ENCODE peak calls at places on chromosomes 1 and 21, in nine cellular contexts. W, B, R, V, O, E, M, I and Z are unnamed samples. For H3K4me1 and H3K27me3, the result is how much of the 10 kb centered on the place peaks cover.

GRCh38 chr21:27532081-27532480 is 565.2 kb upstream of the ADAMTS5 start:
- DNase-seq in W (peak), R (no peak), M (no peak), V (no peak), E (no peak), O (no peak), I (peak), B (no peak), Z (no peak)

GRCh38 chr1:200918006-200918405 is 23.3 kb downstream of the INAVA start:
- DNase-seq in V (no peak), R (no peak), E (no peak), B (no peak), I (no peak), W (no peak), M (no peak), O (no peak), Z (no peak)

GRCh38 chr1:52056110-52056936 is at the start of gene BTF3L4:
- DNase-seq in E (peak), V (peak), O (peak), I (peak), M (peak), W (peak), R (peak), B (peak), Z (peak)

GRCh38 chr21:26443291-26443690 is 129.8 kb downstream of the CYYR1 start:
- DNase-seq in B (no peak), E (no peak), O (no peak), I (no peak), M (no peak), W (no peak), R (no peak), V (no peak), Z (no peak)

GRCh38 chr1:18643154-18644012 is 12.7 kb downstream of the PAX7 start:
- DNase-seq in I (no peak), O (no peak), R (peak), W (no peak), M (no peak), B (no peak), V (peak), E (no peak), Z (no peak)

GRCh38 chr21:34883501-34884271 is 165.4 kb downstream of the RUNX1 start:
- DNase-seq in W (peak), O (no peak), M (no peak), B (no peak), R (no peak), E (no peak), V (no peak), I (no peak), Z (peak)

GRCh38 chr1:232585486-232585885 is 44.4 kb downstream of the SIPA1L2 start:
- DNase-seq in O (no peak), E (no peak), B (no peak), W (no peak), R (no peak), M (no peak), I (no peak), V (no peak), Z (no peak)

GRCh38 chr1:208054885-208055507 is 144.1 kb upstream of the CD34 start:
- DNase-seq in R (peak), W (no peak), O (no peak), B (no peak), M (no peak), I (no peak), V (no peak), E (no peak), Z (no peak)

GRCh38 chr1:38787041-38787440 is 72.5 kb downstream of the RRAGC start:
- DNase-seq in V (no peak), B (no peak), O (no peak), W (no peak), M (no peak), E (no peak), R (no peak), I (no peak), Z (no peak)

GRCh38 chr1:59062743-59063142 is 234.2 kb upstream of the FGGY start:
- DNase-seq in W (peak), R (peak), B (no peak), M (no peak), I (peak), V (no peak), E (no peak), O (peak), Z (no peak)

GRCh38 chr1:41861509-41862410 is 57.0 kb downstream of the HIVEP3 start:
- DNase-seq in W (no peak), O (no peak), V (no peak), M (no peak), E (no peak), B (no peak), I (no peak), R (no peak), Z (no peak)

GRCh38 chr1:220990417-220991337 is 111.4 kb downstream of the HLX start:
- DNase-seq in V (no peak), B (no peak), E (no peak), W (peak), I (no peak), R (peak), O (no peak), M (no peak), Z (no peak)

GRCh38 chr1:172378109-172378755 is 42.3 kb upstream of the C1orf105 start:
- DNase-seq in R (no peak), V (no peak), W (peak), O (no peak), B (no peak), M (no peak), E (no peak), I (no peak), Z (no peak)

GRCh38 chr1:231497629-231498152 is 30.8 kb upstream of the TSNAX start:
- DNase-seq in W (no peak), I (no peak), R (no peak), E (no peak), M (no peak), O (no peak), V (no peak), B (no peak), Z (no peak)

GRCh38 chr1:42328047-42328625 is 6.9 kb downstream of the FOXJ3 start:
- DNase-seq in W (no peak), B (no peak), O (no peak), R (no peak), I (no peak), M (no peak), V (no peak), E (no peak), Z (no peak)

GRCh38 chr1:183622884-183623785 is 12.4 kb downstream of the ARPC5 start:
- DNase-seq in W (peak), R (peak), I (peak), M (peak), V (peak), O (no peak), E (peak), B (peak), Z (no peak)

GRCh38 chr1:208126108-208126507 is 118.1 kb downstream of the PLXNA2 start:
- DNase-seq in V (no peak), M (no peak), I (no peak), R (no peak), B (no peak), E (no peak), W (no peak), O (no peak), Z (no peak)

GRCh38 chr21:45591619-45592207 is 49.5 kb upstream of the SLC19A1 start:
- DNase-seq in M (no peak), R (no peak), E (no peak), O (no peak), I (no peak), V (no peak), W (no peak), B (no peak), Z (no peak)

GRCh38 chr21:40043423-40043822 is 176.2 kb downstream of the PCP4 start:
- DNase-seq in B (no peak), O (no peak), W (no peak), V (no peak), M (no peak), I (no peak), R (peak), E (no peak), Z (no peak)

GRCh38 chr21:33296156-33296555 is 28.6 kb upstream of the IFNAR1 start:
- DNase-seq in E (no peak), I (no peak), W (no peak), R (no peak), B (no peak), M (no peak), V (no peak), O (no peak), Z (no peak)

GRCh38 chr21:33293136-33293535 is 27.0 kb downstream of the IL10RB start:
- DNase-seq in O (no peak), W (no peak), B (no peak), E (no peak), I (no peak), R (no peak), M (no peak), V (no peak), Z (no peak)

GRCh38 chr21:33291686-33292085 is 25.5 kb downstream of the IL10RB start:
- DNase-seq in V (no peak), I (no peak), B (no peak), W (no peak), M (no peak), E (no peak), R (no peak), O (no peak), Z (no peak)

GRCh38 chr21:33292724-33293123 is 26.6 kb downstream of the IL10RB start:
- DNase-seq in W (no peak), R (no peak), I (no peak), V (no peak), E (no peak), O (no peak), B (no peak), M (no peak), Z (no peak)

GRCh38 chr21:33293811-33294216 is 27.6 kb downstream of the IL10RB start:
- DNase-seq in B (no peak), V (no peak), E (no peak), W (no peak), R (no peak), I (no peak), O (no peak), M (no peak), Z (no peak)
- H3K4me1 ChIP-seq in B (under half), V (under half), E (under half), W (under half), R (under half), I (under half), O (under half), M (under half), Z (under half)

GRCh38 chr1:53366901-53367502 is 39.1 kb upstream of the LRP8 start:
- DNase-seq in B (no peak), R (no peak), V (no peak), E (no peak), I (no peak), M (peak), O (peak), W (no peak), Z (peak)
- H3K27me3 ChIP-seq in B (under half), R (under half), V (under half), E (under half), I (under half), M (under half), O (under half), W (half or more), Z (under half)

GRCh38 chr1:153539395-153540093 is 1.2 kb downstream of the S100A5 start:
- DNase-seq in M (no peak), R (no peak), E (no peak), V (no peak), I (no peak), O (no peak), B (no peak), W (no peak), Z (no peak)

GRCh38 chr1:153540394-153541361 is at the start of gene S100A5:
- DNase-seq in R (no peak), E (no peak), W (peak), M (no peak), B (peak), O (peak), V (peak), I (no peak), Z (no peak)

GRCh38 chr1:153542956-153543737 is 2.4 kb upstream of the S100A5 start:
- DNase-seq in R (no peak), I (no peak), B (no peak), V (no peak), W (no peak), E (no peak), M (no peak), O (peak), Z (no peak)

GRCh38 chr1:153543738-153544135 is 1.9 kb downstream of the S100A4 start:
- DNase-seq in W (no peak), E (no peak), O (no peak), B (no peak), V (no peak), R (no peak), I (no peak), M (no peak), Z (no peak)

GRCh38 chr1:153541641-153542569 is 1.2 kb upstream of the S100A5 start:
- DNase-seq in I (no peak), W (no peak), R (no peak), V (no peak), O (no peak), E (no peak), M (no peak), B (no peak), Z (no peak)
- H3K4me1 ChIP-seq in I (under half), W (under half), R (under half), V (under half), O (under half), E (under half), M (half or more), B (half or more), Z (under half)

DNA sequence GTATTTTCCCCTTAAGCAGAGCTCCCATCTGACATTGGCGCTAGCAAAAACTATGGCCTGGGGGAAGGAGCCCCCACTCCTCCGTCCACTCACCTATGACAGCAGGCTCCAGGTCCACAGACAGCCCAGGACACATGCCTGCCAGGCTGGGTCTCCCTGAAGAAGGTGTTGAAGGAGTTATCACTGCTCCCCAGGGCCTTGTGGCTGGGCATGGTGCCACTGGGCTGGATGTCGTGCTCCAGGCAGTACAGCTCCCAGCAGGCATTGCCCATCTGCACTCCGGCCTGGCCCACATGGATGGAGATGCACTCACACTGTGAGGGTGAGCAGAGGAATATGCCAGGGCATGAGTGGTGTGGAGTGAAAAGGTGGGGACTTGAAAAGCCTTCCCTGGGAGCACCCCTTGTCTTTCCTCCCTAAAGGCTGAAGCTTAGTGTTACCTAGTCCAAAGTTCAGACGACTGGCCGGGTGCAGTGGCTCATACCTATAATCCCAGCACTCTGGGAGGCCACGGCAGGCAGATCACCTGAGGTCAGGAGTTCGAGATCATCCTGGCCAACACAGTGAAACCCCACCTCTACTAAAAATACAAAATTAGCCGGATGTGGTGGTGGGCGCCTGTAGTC is 30.0 kb downstream of the RABIF start:
- DNase-seq in E (peak), V (no peak), R (no peak), W (peak), O (peak), B (no peak), I (peak), M (no peak), Z (no peak)
- H3K27me3 ChIP-seq in E (under half), V (under half), R (under half), W (under half), O (under half), B (under half), I (under half), M (under half), Z (under half)